ENCODE peak calls at places on chromosomes 4 and X, in four cellular contexts. One of them, this sample, is unnamed.

GRCh38 chrX:72475338-72475737 is 97.3 kb downstream of the HDAC8 start:
- DNase-seq in GM10248: no peak
- DNase-seq in stimulated activated CD8-positive, alpha-beta memory T cell treated with anti-CD3 and anti-CD28 coated beads, Interleukin-12 subunit alpha, Interleukin-12 subunit beta, amount 100 ng/mL, for 4 hours: no peak
- DNase-seq in stimulated activated naive CD8-positive, alpha-beta T cell treated with anti-CD3 and anti-CD28 coated beads, Interleukin-15, amount 100 ng/mL, for 72 hours: no peak
- DNase-seq in this sample: no peak

GRCh38 chrX:1336331-1337143 is at the start of gene IL3RA:
- DNase-seq in stimulated activated naive CD8-positive, alpha-beta T cell treated with anti-CD3 and anti-CD28 coated beads, Interleukin-15, amount 100 ng/mL, for 72 hours: no peak
- DNase-seq in stimulated activated CD8-positive, alpha-beta memory T cell treated with anti-CD3 and anti-CD28 coated beads, Interleukin-12 subunit alpha, Interleukin-12 subunit beta, amount 100 ng/mL, for 4 hours: no peak
- DNase-seq in GM10248: peak
- DNase-seq in this sample: peak

GRCh38 chr4:155891058-155891457 is 12.4 kb upstream of the TDO2 start:
- DNase-seq in stimulated activated CD8-positive, alpha-beta memory T cell treated with anti-CD3 and anti-CD28 coated beads, Interleukin-12 subunit alpha, Interleukin-12 subunit beta, amount 100 ng/mL, for 4 hours: no peak
- DNase-seq in GM10248: no peak
- DNase-seq in stimulated activated naive CD8-positive, alpha-beta T cell treated with anti-CD3 and anti-CD28 coated beads, Interleukin-15, amount 100 ng/mL, for 72 hours: no peak
- DNase-seq in this sample: no peak

GRCh38 chrX:3326721-3327120 is 19.7 kb downstream of the MXRA5 start:
- DNase-seq in stimulated activated naive CD8-positive, alpha-beta T cell treated with anti-CD3 and anti-CD28 coated beads, Interleukin-15, amount 100 ng/mL, for 72 hours: no peak
- DNase-seq in stimulated activated CD8-positive, alpha-beta memory T cell treated with anti-CD3 and anti-CD28 coated beads, Interleukin-12 subunit alpha, Interleukin-12 subunit beta, amount 100 ng/mL, for 4 hours: no peak
- DNase-seq in GM10248: no peak
- DNase-seq in this sample: peak

GRCh38 chrX:136589966-136590365 is 58.0 kb downstream of the VGLL1 start:
- DNase-seq in GM10248: no peak
- DNase-seq in stimulated activated CD8-positive, alpha-beta memory T cell treated with anti-CD3 and anti-CD28 coated beads, Interleukin-12 subunit alpha, Interleukin-12 subunit beta, amount 100 ng/mL, for 4 hours: no peak
- DNase-seq in stimulated activated naive CD8-positive, alpha-beta T cell treated with anti-CD3 and anti-CD28 coated beads, Interleukin-15, amount 100 ng/mL, for 72 hours: no peak
- DNase-seq in this sample: no peak

GRCh38 chr4:165873298-165874071 is 448 bp downstream of the TLL1 start:
- DNase-seq in GM10248: peak
- DNase-seq in stimulated activated naive CD8-positive, alpha-beta T cell treated with anti-CD3 and anti-CD28 coated beads, Interleukin-15, amount 100 ng/mL, for 72 hours: no peak
- DNase-seq in stimulated activated CD8-positive, alpha-beta memory T cell treated with anti-CD3 and anti-CD28 coated beads, Interleukin-12 subunit alpha, Interleukin-12 subunit beta, amount 100 ng/mL, for 4 hours: no peak
- DNase-seq in this sample: peak

GRCh38 chrX:84240848-84241565 is 53.0 kb upstream of the RPS6KA6 start:
- DNase-seq in GM10248: no peak
- DNase-seq in stimulated activated naive CD8-positive, alpha-beta T cell treated with anti-CD3 and anti-CD28 coated beads, Interleukin-15, amount 100 ng/mL, for 72 hours: no peak
- DNase-seq in stimulated activated CD8-positive, alpha-beta memory T cell treated with anti-CD3 and anti-CD28 coated beads, Interleukin-12 subunit alpha, Interleukin-12 subunit beta, amount 100 ng/mL, for 4 hours: no peak
- DNase-seq in this sample: no peak

GRCh38 chr4:125313989-125314602 is 659 bp upstream of the FAT4 start:
- DNase-seq in GM10248: no peak
- DNase-seq in stimulated activated CD8-positive, alpha-beta memory T cell treated with anti-CD3 and anti-CD28 coated beads, Interleukin-12 subunit alpha, Interleukin-12 subunit beta, amount 100 ng/mL, for 4 hours: no peak
- DNase-seq in stimulated activated naive CD8-positive, alpha-beta T cell treated with anti-CD3 and anti-CD28 coated beads, Interleukin-15, amount 100 ng/mL, for 72 hours: no peak
- DNase-seq in this sample: no peak

GRCh38 chrX:15619053-15619772 is 18.5 kb upstream of the ACE2 start:
- DNase-seq in stimulated activated CD8-positive, alpha-beta memory T cell treated with anti-CD3 and anti-CD28 coated beads, Interleukin-12 subunit alpha, Interleukin-12 subunit beta, amount 100 ng/mL, for 4 hours: no peak
- DNase-seq in stimulated activated naive CD8-positive, alpha-beta T cell treated with anti-CD3 and anti-CD28 coated beads, Interleukin-15, amount 100 ng/mL, for 72 hours: no peak
- DNase-seq in GM10248: no peak
- DNase-seq in this sample: no peak

GRCh38 chr4:119228406-119228805 is 15.9 kb downstream of the USP53 start:
- DNase-seq in GM10248: no peak
- DNase-seq in stimulated activated CD8-positive, alpha-beta memory T cell treated with anti-CD3 and anti-CD28 coated beads, Interleukin-12 subunit alpha, Interleukin-12 subunit beta, amount 100 ng/mL, for 4 hours: no peak
- DNase-seq in stimulated activated naive CD8-positive, alpha-beta T cell treated with anti-CD3 and anti-CD28 coated beads, Interleukin-15, amount 100 ng/mL, for 72 hours: no peak
- DNase-seq in this sample: no peak

GRCh38 chr4:73676881-73677323 is 56.7 kb upstream of the RASSF6 start:
- DNase-seq in stimulated activated naive CD8-positive, alpha-beta T cell treated with anti-CD3 and anti-CD28 coated beads, Interleukin-15, amount 100 ng/mL, for 72 hours: no peak
- DNase-seq in stimulated activated CD8-positive, alpha-beta memory T cell treated with anti-CD3 and anti-CD28 coated beads, Interleukin-12 subunit alpha, Interleukin-12 subunit beta, amount 100 ng/mL, for 4 hours: no peak
- DNase-seq in GM10248: no peak
- DNase-seq in this sample: no peak

GRCh38 chr4:26015133-26015651 is 101.2 kb downstream of the SMIM20 start:
- DNase-seq in stimulated activated naive CD8-positive, alpha-beta T cell treated with anti-CD3 and anti-CD28 coated beads, Interleukin-15, amount 100 ng/mL, for 72 hours: no peak
- DNase-seq in stimulated activated CD8-positive, alpha-beta memory T cell treated with anti-CD3 and anti-CD28 coated beads, Interleukin-12 subunit alpha, Interleukin-12 subunit beta, amount 100 ng/mL, for 4 hours: no peak
- DNase-seq in GM10248: no peak
- DNase-seq in this sample: peak

GRCh38 chr4:83993774-83994173 is 457.9 kb downstream of the GPAT3 start:
- DNase-seq in stimulated activated naive CD8-positive, alpha-beta T cell treated with anti-CD3 and anti-CD28 coated beads, Interleukin-15, amount 100 ng/mL, for 72 hours: no peak
- DNase-seq in GM10248: no peak
- DNase-seq in stimulated activated CD8-positive, alpha-beta memory T cell treated with anti-CD3 and anti-CD28 coated beads, Interleukin-12 subunit alpha, Interleukin-12 subunit beta, amount 100 ng/mL, for 4 hours: no peak
- DNase-seq in this sample: no peak

GRCh38 chr4:138049350-138049749 is 192.8 kb downstream of the SLC7A11 start:
- DNase-seq in stimulated activated naive CD8-positive, alpha-beta T cell treated with anti-CD3 and anti-CD28 coated beads, Interleukin-15, amount 100 ng/mL, for 72 hours: no peak
- DNase-seq in GM10248: no peak
- DNase-seq in stimulated activated CD8-positive, alpha-beta memory T cell treated with anti-CD3 and anti-CD28 coated beads, Interleukin-12 subunit alpha, Interleukin-12 subunit beta, amount 100 ng/mL, for 4 hours: no peak
- DNase-seq in this sample: no peak

GRCh38 chr4:677431-678293 is 3.3 kb downstream of the MYL5 start:
- DNase-seq in stimulated activated naive CD8-positive, alpha-beta T cell treated with anti-CD3 and anti-CD28 coated beads, Interleukin-15, amount 100 ng/mL, for 72 hours: no peak
- DNase-seq in GM10248: no peak
- DNase-seq in stimulated activated CD8-positive, alpha-beta memory T cell treated with anti-CD3 and anti-CD28 coated beads, Interleukin-12 subunit alpha, Interleukin-12 subunit beta, amount 100 ng/mL, for 4 hours: no peak
- DNase-seq in this sample: no peak